ENCODE peak calls at places on chromosomes 16 and 17, in nine cellular contexts. One of them, this sample, is unnamed. For H3K36me3, the result is how much of the 10 kb centered on the place peaks cover.

GRCh38 chr17:76385892-76386786 is 1.7 kb downstream of the SPHK1 start:
- DNase-seq in cardiac muscle cell: peak
- DNase-seq in SK-N-SH: peak
- DNase-seq in PC-3: peak
- DNase-seq in heart right ventricle: peak
- DNase-seq in H1: peak
- DNase-seq in sigmoid colon: peak
- DNase-seq in K562: peak
- DNase-seq in tibial nerve: peak
- DNase-seq in this sample: peak

GRCh38 chr16:24204150-24204665 is 51.9 kb upstream of the CACNG3 start:
- DNase-seq in cardiac muscle cell: no peak
- DNase-seq in H1: no peak
- DNase-seq in heart right ventricle: no peak
- DNase-seq in PC-3: no peak
- DNase-seq in tibial nerve: no peak
- DNase-seq in SK-N-SH: no peak
- DNase-seq in sigmoid colon: no peak
- DNase-seq in K562: no peak
- DNase-seq in this sample: peak

GRCh38 chr17:42548070-42548837 is 4.5 kb upstream of the HSD17B1 start:
- DNase-seq in cardiac muscle cell: peak
- DNase-seq in SK-N-SH: peak
- DNase-seq in PC-3: peak
- DNase-seq in H1: peak
- DNase-seq in K562: no peak
- DNase-seq in tibial nerve: no peak
- DNase-seq in heart right ventricle: no peak
- DNase-seq in sigmoid colon: no peak
- DNase-seq in this sample: no peak

GRCh38 chr16:14309001-14309886 is 238.1 kb downstream of the MRTFB start:
- DNase-seq in PC-3: peak
- DNase-seq in heart right ventricle: no peak
- DNase-seq in cardiac muscle cell: no peak
- DNase-seq in sigmoid colon: no peak
- DNase-seq in H1: no peak
- DNase-seq in tibial nerve: no peak
- DNase-seq in SK-N-SH: no peak
- DNase-seq in K562: no peak
- DNase-seq in this sample: no peak

GRCh38 chr17:50196826-50197225 is 4.6 kb downstream of the COL1A1 start:
- DNase-seq in PC-3: no peak
- DNase-seq in SK-N-SH: no peak
- DNase-seq in heart right ventricle: no peak
- DNase-seq in sigmoid colon: peak
- DNase-seq in K562: no peak
- DNase-seq in cardiac muscle cell: no peak
- DNase-seq in H1: no peak
- DNase-seq in tibial nerve: no peak
- DNase-seq in this sample: no peak

GRCh38 chr16:80931985-80932720 is 74.5 kb downstream of the CMC2 start:
- DNase-seq in tibial nerve: peak
- DNase-seq in H1: peak
- DNase-seq in sigmoid colon: peak
- DNase-seq in PC-3: peak
- DNase-seq in cardiac muscle cell: peak
- DNase-seq in K562: no peak
- DNase-seq in heart right ventricle: peak
- DNase-seq in SK-N-SH: peak
- DNase-seq in this sample: peak

GRCh38 chr16:59179446-59180082 is 445.4 kb upstream of the GOT2 start:
- DNase-seq in PC-3: no peak
- DNase-seq in cardiac muscle cell: no peak
- DNase-seq in SK-N-SH: no peak
- DNase-seq in sigmoid colon: no peak
- DNase-seq in K562: no peak
- DNase-seq in heart right ventricle: no peak
- DNase-seq in H1: no peak
- DNase-seq in tibial nerve: no peak
- DNase-seq in this sample: no peak

GRCh38 chr17:75835315-75835987 is 8.8 kb downstream of the UNC13D start:
- DNase-seq in H1: peak
- DNase-seq in cardiac muscle cell: no peak
- DNase-seq in PC-3: no peak
- DNase-seq in SK-N-SH: peak
- DNase-seq in K562: no peak
- DNase-seq in heart right ventricle: no peak
- DNase-seq in sigmoid colon: no peak
- DNase-seq in tibial nerve: no peak
- DNase-seq in this sample: no peak

GRCh38 chr17:67993998-67994361 is 2.3 kb downstream of the C17orf58 start:
- DNase-seq in sigmoid colon: no peak
- DNase-seq in H1: peak
- DNase-seq in K562: peak
- DNase-seq in PC-3: no peak
- DNase-seq in cardiac muscle cell: no peak
- DNase-seq in heart right ventricle: no peak
- DNase-seq in tibial nerve: no peak
- DNase-seq in SK-N-SH: peak
- DNase-seq in this sample: no peak

GRCh38 chr17:54920819-54921218 is 20.2 kb downstream of the TOM1L1 start:
- DNase-seq in H1: no peak
- DNase-seq in sigmoid colon: no peak
- DNase-seq in PC-3: no peak
- DNase-seq in heart right ventricle: no peak
- DNase-seq in SK-N-SH: no peak
- DNase-seq in K562: no peak
- DNase-seq in tibial nerve: no peak
- DNase-seq in cardiac muscle cell: no peak
- DNase-seq in this sample: no peak

GRCh38 chr17:40417258-40417608 is 463 bp downstream of the TOP2A start:
- DNase-seq in heart right ventricle: no peak
- DNase-seq in PC-3: no peak
- DNase-seq in K562: peak
- DNase-seq in H1: no peak
- DNase-seq in cardiac muscle cell: peak
- DNase-seq in SK-N-SH: no peak
- DNase-seq in tibial nerve: no peak
- DNase-seq in sigmoid colon: no peak
- DNase-seq in this sample: peak

GRCh38 chr17:77247048-77247541 is 106.3 kb downstream of the SEC14L1 start:
- DNase-seq in PC-3: peak
- DNase-seq in sigmoid colon: peak
- DNase-seq in H1: peak
- DNase-seq in cardiac muscle cell: peak
- DNase-seq in heart right ventricle: peak
- DNase-seq in SK-N-SH: peak
- DNase-seq in K562: peak
- DNase-seq in tibial nerve: peak
- DNase-seq in this sample: peak

GRCh38 chr16:31476305-31477219 is 4.6 kb downstream of the TGFB1I1 start:
- DNase-seq in PC-3: no peak
- DNase-seq in tibial nerve: peak
- DNase-seq in H1: peak
- DNase-seq in SK-N-SH: peak
- DNase-seq in heart right ventricle: peak
- DNase-seq in K562: peak
- DNase-seq in sigmoid colon: peak
- DNase-seq in cardiac muscle cell: peak
- DNase-seq in this sample: no peak

GRCh38 chr16:89064606-89065444 is 28.8 kb upstream of the ACSF3 start:
- DNase-seq in heart right ventricle: no peak
- DNase-seq in tibial nerve: no peak
- DNase-seq in SK-N-SH: no peak
- DNase-seq in PC-3: no peak
- DNase-seq in cardiac muscle cell: no peak
- DNase-seq in sigmoid colon: no peak
- DNase-seq in H1: no peak
- DNase-seq in K562: no peak
- DNase-seq in this sample: no peak

GRCh38 chr16:49473773-49474172 is 100.2 kb downstream of the C16orf78 start:
- DNase-seq in cardiac muscle cell: no peak
- DNase-seq in PC-3: no peak
- DNase-seq in SK-N-SH: no peak
- DNase-seq in H1: no peak
- DNase-seq in tibial nerve: no peak
- DNase-seq in heart right ventricle: no peak
- DNase-seq in sigmoid colon: peak
- DNase-seq in K562: no peak
- DNase-seq in this sample: no peak

GRCh38 chr17:72087876-72088275 is 32.9 kb upstream of the SOX9 start:
- DNase-seq in SK-N-SH: no peak
- DNase-seq in H1: no peak
- DNase-seq in heart right ventricle: no peak
- DNase-seq in tibial nerve: no peak
- DNase-seq in PC-3: no peak
- DNase-seq in K562: no peak
- DNase-seq in sigmoid colon: no peak
- DNase-seq in cardiac muscle cell: no peak
- DNase-seq in this sample: no peak

GRCh38 chr16:22397459-22397858 is 23.0 kb upstream of the CDR2 start:
- DNase-seq in K562: no peak
- DNase-seq in H1: no peak
- DNase-seq in cardiac muscle cell: no peak
- DNase-seq in SK-N-SH: no peak
- DNase-seq in tibial nerve: no peak
- DNase-seq in sigmoid colon: no peak
- DNase-seq in PC-3: peak
- DNase-seq in heart right ventricle: no peak
- DNase-seq in this sample: no peak

GRCh38 chr16:72847187-72848044 is 200.5 kb downstream of the ZFHX3 start:
- DNase-seq in tibial nerve: no peak
- DNase-seq in SK-N-SH: peak
- DNase-seq in cardiac muscle cell: peak
- DNase-seq in heart right ventricle: peak
- DNase-seq in K562: peak
- DNase-seq in sigmoid colon: no peak
- DNase-seq in PC-3: peak
- DNase-seq in H1: no peak
- DNase-seq in this sample: peak

GRCh38 chr16:87421369-87421912 is 29.3 kb downstream of the MAP1LC3B start:
- DNase-seq in tibial nerve: no peak
- DNase-seq in SK-N-SH: peak
- DNase-seq in cardiac muscle cell: no peak
- DNase-seq in sigmoid colon: no peak
- DNase-seq in PC-3: no peak
- DNase-seq in heart right ventricle: no peak
- DNase-seq in H1: no peak
- DNase-seq in K562: no peak
- DNase-seq in this sample: no peak

GRCh38 chr16:87422106-87422505 is 30.0 kb downstream of the MAP1LC3B start:
- DNase-seq in PC-3: no peak
- DNase-seq in tibial nerve: no peak
- DNase-seq in heart right ventricle: no peak
- DNase-seq in H1: no peak
- DNase-seq in K562: no peak
- DNase-seq in sigmoid colon: peak
- DNase-seq in cardiac muscle cell: no peak
- DNase-seq in SK-N-SH: no peak
- DNase-seq in this sample: no peak

GRCh38 chr16:87424260-87424659 is 32.1 kb downstream of the MAP1LC3B start:
- DNase-seq in H1: no peak
- DNase-seq in sigmoid colon: peak
- DNase-seq in cardiac muscle cell: no peak
- DNase-seq in SK-N-SH: no peak
- DNase-seq in PC-3: no peak
- DNase-seq in tibial nerve: no peak
- DNase-seq in heart right ventricle: no peak
- DNase-seq in K562: no peak
- DNase-seq in this sample: no peak

GRCh38 chr16:87425941-87426340 is 33.8 kb downstream of the MAP1LC3B start:
- DNase-seq in sigmoid colon: peak
- DNase-seq in cardiac muscle cell: no peak
- DNase-seq in SK-N-SH: no peak
- DNase-seq in tibial nerve: no peak
- DNase-seq in heart right ventricle: no peak
- DNase-seq in K562: no peak
- DNase-seq in H1: no peak
- DNase-seq in PC-3: no peak
- DNase-seq in this sample: no peak

GRCh38 chr16:87423429-87423828 is 31.3 kb downstream of the MAP1LC3B start:
- DNase-seq in PC-3: no peak
- DNase-seq in heart right ventricle: no peak
- DNase-seq in cardiac muscle cell: no peak
- DNase-seq in K562: no peak
- DNase-seq in H1: no peak
- DNase-seq in tibial nerve: no peak
- DNase-seq in SK-N-SH: no peak
- DNase-seq in sigmoid colon: peak
- DNase-seq in this sample: no peak
- H3K36me3 ChIP-seq in PC-3: under half
- H3K36me3 ChIP-seq in heart right ventricle: under half
- H3K36me3 ChIP-seq in cardiac muscle cell: under half
- H3K36me3 ChIP-seq in K562: under half
- H3K36me3 ChIP-seq in H1: under half
- H3K36me3 ChIP-seq in tibial nerve: under half
- H3K36me3 ChIP-seq in SK-N-SH: under half
- H3K36me3 ChIP-seq in sigmoid colon: under half
- H3K36me3 ChIP-seq in this sample: under half

GRCh38 chr17:81388091-81388611 is 7.1 kb upstream of the BAHCC1 start:
- DNase-seq in SK-N-SH: no peak
- DNase-seq in K562: no peak
- DNase-seq in heart right ventricle: no peak
- DNase-seq in H1: no peak
- DNase-seq in sigmoid colon: no peak
- DNase-seq in PC-3: no peak
- DNase-seq in tibial nerve: no peak
- DNase-seq in cardiac muscle cell: no peak
- DNase-seq in this sample: no peak
- H3K4me3 ChIP-seq in SK-N-SH: no peak
- H3K4me3 ChIP-seq in K562: no peak
- H3K4me3 ChIP-seq in heart right ventricle: peak
- H3K4me3 ChIP-seq in H1: no peak
- H3K4me3 ChIP-seq in sigmoid colon: peak
- H3K4me3 ChIP-seq in PC-3: peak
- H3K4me3 ChIP-seq in tibial nerve: peak
- H3K4me3 ChIP-seq in cardiac muscle cell: peak
- H3K4me3 ChIP-seq in this sample: no peak

DNA sequence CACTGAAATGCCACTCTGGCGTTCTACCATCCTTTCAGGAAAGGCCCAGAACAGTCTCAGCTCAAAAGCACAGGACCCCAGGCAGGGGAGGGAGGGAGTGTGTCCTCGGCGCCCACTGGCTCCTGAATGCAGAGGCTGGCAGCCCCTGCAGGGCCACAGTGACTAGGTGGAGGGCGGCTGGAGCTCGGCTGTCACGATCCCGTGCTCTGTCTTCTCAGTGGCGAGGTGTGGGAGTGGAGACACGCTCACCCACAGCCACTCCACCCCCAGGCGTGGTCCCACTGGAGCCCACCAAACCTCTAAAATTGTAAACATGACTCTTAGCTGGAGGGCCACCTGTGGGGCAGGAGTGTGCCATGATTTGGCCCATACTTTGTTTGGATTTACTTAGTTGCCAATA is 16.4 kb upstream of the FASN start:
- DNase-seq in PC-3: no peak
- DNase-seq in sigmoid colon: no peak
- DNase-seq in H1: no peak
- DNase-seq in SK-N-SH: peak
- DNase-seq in heart right ventricle: no peak
- DNase-seq in tibial nerve: no peak
- DNase-seq in K562: no peak
- DNase-seq in cardiac muscle cell: no peak
- DNase-seq in this sample: no peak
- TF ChIP-seq CTCF in PC-3: no peak
- TF ChIP-seq CTCF in sigmoid colon: no peak
- TF ChIP-seq CTCF in H1: no peak
- TF ChIP-seq CTCF in SK-N-SH: no peak
- TF ChIP-seq CTCF in heart right ventricle: no peak
- TF ChIP-seq CTCF in tibial nerve: no peak
- TF ChIP-seq CTCF in K562: no peak
- TF ChIP-seq CTCF in cardiac muscle cell: no peak
- TF ChIP-seq CTCF in this sample: no peak

GRCh38 chr17:5872831-5873230 is 197.3 kb upstream of the WSCD1 start:
- DNase-seq in cardiac muscle cell: no peak
- DNase-seq in SK-N-SH: no peak
- DNase-seq in PC-3: no peak
- DNase-seq in K562: no peak
- DNase-seq in H1: no peak
- DNase-seq in tibial nerve: no peak
- DNase-seq in sigmoid colon: no peak
- DNase-seq in heart right ventricle: no peak
- DNase-seq in this sample: no peak
- H3K36me3 ChIP-seq in cardiac muscle cell: under half
- H3K36me3 ChIP-seq in SK-N-SH: under half
- H3K36me3 ChIP-seq in PC-3: under half
- H3K36me3 ChIP-seq in K562: under half
- H3K36me3 ChIP-seq in H1: under half
- H3K36me3 ChIP-seq in tibial nerve: under half
- H3K36me3 ChIP-seq in sigmoid colon: under half
- H3K36me3 ChIP-seq in heart right ventricle: under half
- H3K36me3 ChIP-seq in this sample: under half

This sample was measured in WERI-Rb-1.